ENCODE peak calls at places on chromosomes 3 and 15, in seven cellular contexts. X, J, A, G, W, V and B are unnamed samples.

GRCh38 chr15:28996953-28997352 is 111.2 kb downstream of the APBA2 start:
- DNase-seq in V (no peak), J (no peak), A (no peak), X (no peak), G (no peak), W (no peak), B (no peak)

GRCh38 chr15:41928637-41929620 is 35.1 kb upstream of the SPTBN5 start:
- DNase-seq in A (peak; percentile 60), X (no peak), J (no peak), G (no peak), V (peak; percentile 88), W (no peak), B (peak; percentile 41)

GRCh38 chr3:143507735-143508580 is 340.3 kb downstream of the SLC9A9 start:
- DNase-seq in A (no peak), W (no peak), X (no peak), G (no peak), V (no peak), J (no peak), B (no peak)

GRCh38 chr3:195282982-195283381 is 12.0 kb upstream of the XXYLT1 start:
- DNase-seq in J (no peak), A (no peak), W (no peak), V (no peak), X (no peak), G (no peak), B (peak; percentile 30)

GRCh38 chr3:71206305-71206704 is 377.2 kb downstream of the FOXP1 start:
- DNase-seq in V (no peak), G (no peak), W (no peak), A (no peak), X (no peak), J (no peak), B (no peak)

GRCh38 chr3:62911531-62911930 is 36.3 kb upstream of the CADPS start:
- DNase-seq in X (no peak), G (no peak), W (no peak), V (no peak), A (no peak), J (no peak), B (no peak)

GRCh38 chr3:72639736-72640135 is 208.5 kb downstream of the SHQ1 start:
- DNase-seq in J (no peak), X (no peak), W (no peak), G (no peak), V (no peak), A (no peak), B (no peak)

GRCh38 chr15:71800835-71801745 is 9.3 kb upstream of the NR2E3 start:
- DNase-seq in J (peak; percentile 57), G (peak; percentile 47), X (peak; percentile 56), W (peak; percentile 21), V (no peak), A (peak; percentile 72), B (peak; percentile 67)

GRCh38 chr15:67096536-67097294 is 31.3 kb downstream of the SMAD3 start:
- DNase-seq in J (no peak), A (no peak), X (no peak), V (no peak), W (no peak), G (no peak), B (no peak)

GRCh38 chr15:84840741-84841429 is 23.7 kb downstream of the ALPK3 start:
- DNase-seq in A (peak; percentile 60), J (no peak), G (peak; percentile 51), W (no peak), V (no peak), X (peak; percentile 29), B (no peak)

GRCh38 chr3:113111308-113111707 is 100.0 kb upstream of the BOC start:
- DNase-seq in W (no peak), A (no peak), V (no peak), G (no peak), X (no peak), J (no peak), B (peak; percentile 11)

GRCh38 chr3:170563712-170564423 is 22.0 kb downstream of the SLC7A14 start:
- DNase-seq in W (no peak), J (peak; percentile 35), V (peak; percentile 23), X (no peak), G (no peak), A (peak; percentile 70), B (peak; percentile 20)

GRCh38 chr3:128753715-128754114 is 27.7 kb downstream of the RAB7A start:
- DNase-seq in G (no peak), J (no peak), A (no peak), X (no peak), W (no peak), V (no peak), B (no peak)
- TF ChIP-seq JUND in G (no peak), J (no peak), A (no peak), X (no peak), W (no peak), V (no peak), B (no peak)

GRCh38 chr15:68634122-68634482 is 55.3 kb downstream of the CORO2B start:
- DNase-seq in V (no peak), J (no peak), X (no peak), G (no peak), A (no peak), W (no peak), B (no peak)

GRCh38 chr15:68634531-68634930 is 55.7 kb downstream of the CORO2B start:
- DNase-seq in V (no peak), G (no peak), W (no peak), A (no peak), X (no peak), J (no peak), B (no peak)

GRCh38 chr15:68632101-68632500 is 53.3 kb downstream of the CORO2B start:
- DNase-seq in A (no peak), X (no peak), W (no peak), G (no peak), V (no peak), J (no peak), B (no peak)

GRCh38 chr15:68635142-68635541 is 56.3 kb downstream of the CORO2B start:
- DNase-seq in X (no peak), J (no peak), V (no peak), A (peak; percentile 63), W (no peak), G (no peak), B (no peak)

DNA sequence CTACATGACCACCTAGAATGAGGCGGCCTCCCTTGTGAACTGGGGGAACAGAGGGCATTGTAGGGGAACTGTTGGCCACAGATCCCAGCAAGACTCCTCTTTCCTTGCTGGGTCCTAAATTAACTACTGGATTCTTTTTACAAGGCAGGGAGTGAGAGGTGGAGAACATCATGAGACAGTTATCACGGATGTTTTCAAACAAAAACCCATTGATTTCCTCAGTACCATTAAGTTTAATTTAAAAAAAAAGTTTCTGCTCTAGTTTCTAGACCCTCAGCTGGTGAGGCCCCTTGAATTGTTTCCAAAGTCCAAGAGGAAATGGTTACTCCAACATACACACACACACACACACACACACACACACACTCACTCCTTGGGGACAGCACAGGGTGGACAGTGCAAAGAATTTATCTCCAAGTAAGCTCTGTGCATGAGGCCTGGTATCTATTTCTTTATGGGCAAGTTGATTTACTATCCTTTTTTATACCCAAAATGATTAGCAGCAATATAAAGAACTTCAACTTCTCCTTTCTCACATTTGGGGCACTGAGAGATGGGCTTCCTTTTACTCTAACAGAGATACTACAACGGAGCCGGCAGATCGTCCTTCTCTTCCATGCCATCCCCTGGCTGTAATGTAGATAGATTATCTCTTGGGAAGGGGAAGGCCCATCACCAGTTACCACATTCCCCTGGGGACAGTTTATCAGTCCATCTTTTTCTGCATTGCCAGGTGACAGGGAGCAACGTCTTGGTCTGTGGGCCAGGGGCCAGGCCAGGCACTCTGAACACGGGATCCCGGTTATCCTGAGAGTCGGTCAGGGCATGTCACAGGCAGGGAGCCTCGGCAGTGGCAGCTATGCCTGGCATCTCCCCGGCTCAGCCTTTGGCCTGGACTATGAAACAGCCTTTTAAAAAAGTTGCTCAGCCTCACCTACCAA is 54.7 kb downstream of the CORO2B start:
- DNase-seq in G (no peak), J (no peak), X (no peak), A (no peak), V (no peak), W (no peak), B (no peak)
- TF ChIP-seq JUND in G (no peak), J (no peak), X (no peak), A (no peak), V (no peak), W (no peak), B (no peak)

GRCh38 chr3:183142199-183142598 is 20.3 kb downstream of the LAMP3 start:
- DNase-seq in A (no peak), G (no peak), V (no peak), X (no peak), W (no peak), J (no peak), B (no peak)
- TF ChIP-seq JUND in A (no peak), G (no peak), V (no peak), X (no peak), W (no peak), J (no peak), B (no peak)

GRCh38 chr3:79843180-79843579 is 75.4 kb upstream of the ROBO1 start:
- DNase-seq in J (no peak), V (no peak), A (no peak), X (no peak), G (no peak), W (no peak), B (no peak)

GRCh38 chr3:79845546-79845945 is 77.7 kb upstream of the ROBO1 start:
- DNase-seq in G (no peak), V (no peak), W (no peak), X (no peak), A (no peak), J (no peak), B (no peak)

GRCh38 chr3:79847928-79848327 is 80.1 kb upstream of the ROBO1 start:
- DNase-seq in G (no peak), V (no peak), X (no peak), A (no peak), J (no peak), W (no peak), B (no peak)

GRCh38 chr3:79846148-79846933 is 78.5 kb upstream of the ROBO1 start:
- DNase-seq in W (no peak), J (peak; percentile 13), V (no peak), G (peak; percentile 34), A (no peak), X (no peak), B (no peak)

DNA sequence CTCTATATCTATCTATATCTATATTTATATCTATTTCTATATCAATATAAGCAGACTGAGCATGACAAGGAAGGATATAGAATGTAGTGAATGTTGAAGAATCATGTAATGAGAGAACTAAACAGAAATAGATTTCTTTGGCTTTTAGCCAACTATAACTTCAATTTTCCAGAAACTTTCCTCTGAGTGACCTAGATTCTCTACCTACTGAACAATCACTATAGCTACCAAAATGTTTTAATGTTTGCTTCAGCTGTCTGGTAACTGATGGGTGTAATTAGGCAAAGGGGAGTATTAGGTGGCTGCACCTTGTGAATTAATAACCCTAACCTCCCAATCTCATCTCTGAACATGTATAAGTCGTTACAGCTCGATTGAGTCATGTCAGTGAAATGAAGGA is 76.4 kb upstream of the ROBO1 start:
- DNase-seq in A (no peak), G (no peak), V (no peak), J (no peak), W (no peak), X (no peak), B (no peak)
- TF ChIP-seq JUND in A (no peak), G (no peak), V (no peak), J (no peak), W (no peak), X (no peak), B (no peak)